ENCODE peak calls at places on chromosomes 5 and 9, in seven cellular contexts. N is activated T-cell treated with anti-CD3 and anti-CD28 coated beads, Interleukin-2, amount 50 U/mL, for 72 hours; B is dermis blood vessel endothelial cell; V is body of pancreas; J is lower leg skin; U is EL; G is suprapubic skin. T is an unnamed sample.

GRCh38 chr5:176994460-176995121 is 12.0 kb downstream of the UIMC1 start:
- DNase-seq in V (peak), N (no peak), J (no peak), G (no peak), B (peak), U (peak), T (no peak)

GRCh38 chr5:65213921-65214525 is 267.7 kb downstream of the ADAMTS6 start:
- DNase-seq in J (no peak), B (peak), G (no peak), V (no peak), N (no peak), U (peak), T (no peak)

GRCh38 chr9:109914280-109915027 is 134.5 kb downstream of the PALM2AKAP2 start:
- DNase-seq in N (no peak), J (no peak), U (peak), G (no peak), B (no peak), V (no peak), T (no peak)

GRCh38 chr9:8382266-8382665 is 582.7 kb upstream of the DMAC1 start:
- DNase-seq in G (no peak), J (no peak), N (no peak), B (no peak), V (no peak), U (no peak), T (no peak)

GRCh38 chr9:136059851-136060670 is 35.0 kb downstream of the NACC2 start:
- DNase-seq in V (no peak), B (no peak), G (no peak), N (no peak), U (peak), J (no peak), T (peak)

GRCh38 chr5:43973318-43973717 is 370.3 kb downstream of the NNT start:
- DNase-seq in B (no peak), G (no peak), J (no peak), U (no peak), N (no peak), V (no peak), T (no peak)

GRCh38 chr5:180498378-180498777 is 4.2 kb downstream of the CNOT6 start:
- DNase-seq in N (no peak), B (no peak), J (no peak), U (no peak), G (no peak), V (no peak), T (no peak)

GRCh38 chr5:178791976-178792375 is 61.5 kb upstream of the ZNF354A start:
- DNase-seq in G (no peak), N (no peak), V (no peak), U (no peak), J (no peak), B (no peak), T (no peak)

GRCh38 chr5:89120719-89121118 is 237.7 kb upstream of the MEF2C start:
- DNase-seq in V (no peak), N (no peak), G (no peak), B (no peak), U (no peak), J (peak), T (no peak)

GRCh38 chr5:98464737-98465330 is 308.6 kb upstream of the RGMB start:
- DNase-seq in N (no peak), V (no peak), B (no peak), G (no peak), U (no peak), J (no peak), T (no peak)

GRCh38 chr5:52692039-52692438 is 95.7 kb upstream of the ITGA1 start:
- DNase-seq in G (no peak), U (peak), V (no peak), J (no peak), N (no peak), B (no peak), T (no peak)

GRCh38 chr5:151740958-151741373 is 17.5 kb downstream of the ATOX1 start:
- DNase-seq in B (peak), N (no peak), V (no peak), U (peak), J (no peak), G (no peak), T (no peak)

GRCh38 chr9:110183208-110184145 is 24.5 kb downstream of the C9orf152 start:
- DNase-seq in B (peak), V (peak), N (peak), J (peak), U (peak), G (no peak), T (no peak)

GRCh38 chr5:72210913-72211670 is 103.8 kb downstream of the MAP1B start:
- DNase-seq in U (peak), V (peak), G (no peak), B (peak), N (no peak), J (peak), T (no peak)

GRCh38 chr5:145937432-145938250 is 1.3 kb downstream of the SH3RF2 start:
- DNase-seq in G (no peak), J (no peak), U (peak), N (peak), V (peak), B (no peak), T (no peak)

GRCh38 chr5:138962619-138963370 is 87.7 kb upstream of the LRRTM2 start:
- DNase-seq in V (peak), G (no peak), B (no peak), U (no peak), J (no peak), N (no peak), T (no peak)

GRCh38 chr5:37174928-37175327 is 74.2 kb downstream of the CPLANE1 start:
- DNase-seq in B (no peak), N (no peak), J (no peak), U (no peak), V (no peak), G (no peak), T (no peak)

GRCh38 chr5:178331491-178331981 is 98.9 kb upstream of the PHYKPL start:
- DNase-seq in U (no peak), B (no peak), J (peak), V (peak), G (no peak), N (no peak), T (no peak)

GRCh38 chr9:80720579-80720978 is 968.8 kb downstream of the TLE1 start:
- DNase-seq in J (no peak), B (no peak), V (no peak), U (no peak), N (no peak), G (no peak), T (no peak)

GRCh38 chr9:33229359-33230120 is 10.4 kb upstream of the SPINK4 start:
- DNase-seq in N (no peak), B (no peak), U (no peak), G (peak), V (peak), J (peak), T (no peak)

GRCh38 chr9:83986223-83986622 is 5.6 kb downstream of the RMI1 start:
- DNase-seq in G (no peak), B (no peak), V (no peak), N (no peak), J (no peak), U (no peak), T (no peak)

GRCh38 chr5:72842816-72843215 is 26.4 kb downstream of the TNPO1 start:
- DNase-seq in U (peak), B (peak), G (no peak), J (no peak), N (peak), V (no peak), T (no peak)

GRCh38 chr5:39219433-39219832 is at the start of gene FYB1:
- DNase-seq in N (no peak), B (no peak), J (peak), U (peak), V (no peak), G (peak), T (no peak)

GRCh38 chr5:54291498-54291897 is 18.9 kb downstream of the ARL15 start:
- DNase-seq in B (no peak), G (no peak), V (no peak), J (no peak), N (no peak), U (no peak), T (no peak)

GRCh38 chr5:143318833-143319232 is 84.7 kb downstream of the NR3C1 start:
- DNase-seq in V (no peak), G (no peak), U (no peak), N (no peak), J (no peak), B (no peak), T (no peak)

GRCh38 chr9:130382636-130383349 is 62.0 kb upstream of the ASS1 start:
- DNase-seq in J (no peak), V (no peak), N (no peak), B (no peak), G (no peak), U (no peak), T (no peak)

GRCh38 chr9:92278117-92278516 is 15.4 kb downstream of the IARS1 start:
- DNase-seq in J (no peak), N (no peak), V (no peak), G (no peak), B (no peak), U (peak), T (no peak)

GRCh38 chr5:131466171-131466766 is 168.8 kb downstream of the RAPGEF6 start:
- DNase-seq in J (no peak), U (peak), B (no peak), V (no peak), G (no peak), N (peak), T (no peak)

T was measured in osteocyte.